ENCODE peak calls at places on chromosomes 12 and 14, in six cellular contexts. E is SK-N-SH, S is H1, D is A549, A is stomach, Z is tibial nerve. P is an unnamed sample.

GRCh38 chr12:6067152-6067916 is 57.1 kb downstream of the VWF start:
- DNase-seq in E (peak; percentile 60), S (peak; percentile 70), D (peak; percentile 84), A (peak; percentile 40), Z (peak; percentile 39), P (no peak)

GRCh38 chr12:21891763-21892217 is 49.4 kb downstream of the ABCC9 start:
- DNase-seq in E (no peak), S (no peak), D (no peak), A (no peak), Z (peak; percentile 30), P (no peak)

GRCh38 chr12:121823727-121824115 is 19.9 kb downstream of the SETD1B start:
- DNase-seq in E (no peak), S (no peak), D (no peak), A (no peak), Z (no peak), P (no peak)

GRCh38 chr12:68495666-68496065 is 115.0 kb upstream of the RAP1B start:
- DNase-seq in E (no peak), S (no peak), D (no peak), A (no peak), Z (no peak), P (no peak)

GRCh38 chr12:81245918-81246611 is 168.2 kb downstream of the ACSS3 start:
- DNase-seq in E (no peak), S (peak; percentile 48), D (no peak), A (no peak), Z (no peak), P (no peak)

GRCh38 chr14:22532345-22533056 is 56.5 kb downstream of the DAD1 start:
- DNase-seq in E (no peak), S (no peak), D (no peak), A (no peak), Z (no peak), P (no peak)

GRCh38 chr14:58332514-58332913 is 34.2 kb downstream of the ARID4A start:
- DNase-seq in E (no peak), S (no peak), D (no peak), A (no peak), Z (no peak), P (no peak)

GRCh38 chr14:76763362-76764041 is 2.2 kb downstream of the VASH1 start:
- DNase-seq in E (no peak), S (no peak), D (no peak), A (no peak), Z (no peak), P (peak; percentile 47)

GRCh38 chr12:82955020-82955419 is 268.3 kb downstream of the TMTC2 start:
- DNase-seq in E (no peak), S (no peak), D (no peak), A (no peak), Z (no peak), P (no peak)

GRCh38 chr14:71666579-71667145 is 265.6 kb upstream of the RGS6 start:
- DNase-seq in E (no peak), S (no peak), D (no peak), A (no peak), Z (no peak), P (no peak)

GRCh38 chr12:133221241-133221640 is 14.4 kb downstream of the ANHX start:
- DNase-seq in E (no peak), S (no peak), D (no peak), A (no peak), Z (no peak), P (no peak)

GRCh38 chr14:99231181-99231849 is 40.7 kb downstream of the BCL11B start:
- DNase-seq in E (no peak), S (no peak), D (no peak), A (no peak), Z (no peak), P (no peak)

GRCh38 chr14:75088566-75089373 is 19.3 kb downstream of the ZC2HC1C start:
- DNase-seq in E (peak; percentile 66), S (peak; percentile 67), D (peak; percentile 43), A (peak; percentile 37), Z (peak; percentile 92), P (no peak)

GRCh38 chr12:11958216-11959091 is 112.3 kb upstream of the BCL2L14 start:
- DNase-seq in E (no peak), S (peak; percentile 37), D (peak; percentile 42), A (no peak), Z (no peak), P (no peak)

GRCh38 chr12:8064131-8064530 is 2.0 kb downstream of the C3AR1 start:
- DNase-seq in E (no peak), S (no peak), D (no peak), A (no peak), Z (no peak), P (no peak)

GRCh38 chr12:95143784-95144205 is 70.4 kb upstream of the NR2C1 start:
- DNase-seq in E (no peak), S (no peak), D (no peak), A (no peak), Z (no peak), P (no peak)

GRCh38 chr12:97642906-97643305 is 180.3 kb downstream of the RMST start:
- DNase-seq in E (no peak), S (no peak), D (no peak), A (no peak), Z (no peak), P (no peak)

GRCh38 chr12:14289596-14289995 is 75.9 kb upstream of the ATF7IP start:
- DNase-seq in E (no peak), S (no peak), D (no peak), A (no peak), Z (no peak), P (no peak)

GRCh38 chr12:127729381-127729780 is 537.6 kb upstream of the TMEM132C start:
- DNase-seq in E (no peak), S (no peak), D (no peak), A (no peak), Z (no peak), P (no peak)

GRCh38 chr12:6364037-6364360 is 11.4 kb downstream of the SCNN1A start:
- DNase-seq in E (no peak), S (no peak), D (no peak), A (no peak), Z (peak; percentile 51), P (no peak)

GRCh38 chr14:37078131-37078530 is 94.3 kb downstream of the SLC25A21 start:
- DNase-seq in E (no peak), S (no peak), D (no peak), A (no peak), Z (no peak), P (no peak)

GRCh38 chr12:2259368-2259767 is 206.6 kb downstream of the CACNA1C start:
- DNase-seq in E (no peak), S (no peak), D (no peak), A (no peak), Z (no peak), P (no peak)
- H3K27ac ChIP-seq in E (no peak overlapping the region), S (no peak overlapping the region), D (no peak overlapping the region), A (no peak overlapping the region), Z (no peak overlapping the region), P (no peak overlapping the region)

DNA sequence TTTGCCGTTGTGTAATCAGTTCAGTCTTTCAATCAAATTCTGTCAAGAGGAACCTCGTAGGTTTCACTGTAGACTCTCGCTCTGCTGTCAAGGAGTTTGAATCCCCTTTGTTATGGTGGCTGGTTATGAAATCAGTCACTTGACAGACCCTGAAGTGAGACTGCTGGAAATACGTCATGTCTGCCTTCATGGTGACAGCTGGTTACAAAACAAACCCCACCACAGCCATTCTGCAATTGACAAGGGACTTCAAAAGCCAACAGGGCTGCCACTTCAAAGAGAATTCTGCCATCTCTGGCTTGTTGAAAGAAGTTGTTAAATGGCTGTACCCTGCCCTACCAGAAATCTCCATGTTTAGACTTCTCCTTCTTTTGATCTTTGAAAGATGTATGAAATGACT is 286.9 kb downstream of the ERC1 start:
- DNase-seq in E (no peak), S (no peak), D (no peak), A (no peak), Z (no peak), P (no peak)
- TF ChIP-seq EP300 in E (no peak), S (no peak), D (no peak), A (no peak), Z (no peak), P (no peak)

GRCh38 chr14:91834571-91834970 is 32.8 kb downstream of the TC2N start:
- DNase-seq in E (no peak), S (no peak), D (no peak), A (no peak), Z (no peak), P (no peak)

GRCh38 chr14:91831337-91831736 is 36.0 kb downstream of the TC2N start:
- DNase-seq in E (no peak), S (no peak), D (no peak), A (no peak), Z (no peak), P (no peak)

GRCh38 chr14:91837076-91837475 is 30.3 kb downstream of the TC2N start:
- DNase-seq in E (no peak), S (no peak), D (no peak), A (no peak), Z (no peak), P (no peak)

GRCh38 chr14:91835920-91836843 is 31.2 kb downstream of the TC2N start:
- DNase-seq in E (peak; percentile 33), S (peak; percentile 92), D (peak; percentile 48), A (peak; percentile 96), Z (no peak), P (peak; percentile 96)

DNA sequence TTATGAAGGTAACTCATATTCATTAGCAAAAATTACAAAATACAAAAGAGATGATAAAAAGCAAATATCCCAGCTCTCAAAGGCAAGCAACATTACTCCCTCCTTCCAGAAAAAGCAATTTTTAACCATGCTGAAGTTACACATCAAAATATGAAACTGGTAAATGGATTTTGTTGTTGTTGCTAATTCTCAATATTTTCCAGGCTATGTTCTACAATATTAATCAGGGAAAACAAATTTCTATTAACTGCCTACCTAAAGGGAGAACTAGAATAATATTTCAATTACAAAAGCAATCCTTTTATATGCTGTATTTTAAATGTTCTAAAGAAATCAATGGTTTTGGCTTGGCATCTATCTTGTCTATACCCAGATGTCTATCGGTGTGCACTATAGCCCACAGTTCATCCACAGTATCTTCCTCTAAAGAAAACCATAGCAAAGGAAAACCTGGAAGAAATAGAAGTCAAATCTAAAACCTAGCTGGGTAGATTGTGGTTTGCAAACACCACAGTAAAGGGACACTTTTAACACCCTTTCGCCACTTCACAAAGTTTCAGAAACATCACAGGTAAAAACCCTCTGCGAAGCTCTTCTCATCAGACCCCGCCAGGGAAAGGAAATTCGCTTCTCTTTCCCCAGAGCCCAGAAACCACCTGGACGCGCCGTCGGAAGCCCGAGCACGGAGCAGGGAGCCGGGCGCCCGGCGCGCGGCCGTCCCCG is 32.0 kb downstream of the TC2N start:
- DNase-seq in E (no peak), S (no peak), D (no peak), A (peak; percentile 34), Z (no peak), P (no peak)
- H3K4me3 ChIP-seq in E (no peak overlapping the region), S (peak overlapping the region; percentile 61), D (peak overlapping the region; percentile 61), A (peak overlapping the region; percentile 66), Z (peak overlapping the region; percentile 74), P (peak overlapping the region; percentile 77)

DNA sequence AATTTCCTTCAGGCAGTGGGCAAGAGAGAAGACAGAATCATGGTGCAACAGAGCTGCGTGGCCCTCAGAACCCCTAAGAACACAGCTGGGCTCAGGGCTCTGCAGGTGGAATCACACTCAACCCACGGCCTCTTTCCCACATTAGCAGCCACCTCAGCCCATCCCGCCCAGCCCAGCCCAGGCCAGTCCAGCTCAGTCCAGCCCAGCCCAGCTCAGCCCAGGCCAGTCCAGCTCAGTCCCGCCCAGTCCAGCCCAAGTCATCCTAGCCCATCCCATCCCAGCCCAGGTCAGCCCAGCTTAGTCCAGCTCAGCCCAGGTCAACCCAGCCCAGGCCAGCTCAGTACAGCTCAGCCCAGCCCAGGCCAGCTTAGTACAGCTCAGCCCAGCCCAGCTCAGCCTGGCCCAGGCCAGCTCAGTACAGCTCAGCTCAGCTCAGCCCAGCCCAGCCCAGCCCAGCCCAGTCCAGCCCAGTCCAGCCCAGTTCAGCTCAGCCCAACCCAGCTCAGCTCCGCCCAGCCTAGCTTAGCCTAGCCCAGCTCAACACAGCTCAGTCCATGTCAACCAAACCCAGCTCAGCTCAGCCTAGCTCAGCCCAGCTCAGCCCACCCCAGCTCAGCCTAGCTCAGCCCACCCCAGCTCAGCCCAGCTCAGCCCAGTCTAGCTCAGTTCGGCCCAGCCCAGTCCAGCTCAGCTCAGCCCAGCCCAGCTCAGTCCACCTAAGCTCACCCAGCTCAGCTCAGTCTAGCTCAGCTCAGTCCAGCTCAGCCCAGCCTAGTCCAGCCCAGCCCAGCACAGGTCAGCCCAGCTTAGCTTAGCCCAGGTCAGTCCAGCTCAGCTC is 183.1 kb downstream of the TMEM121 start:
- DNase-seq in E (no peak), S (no peak), D (no peak), A (no peak), Z (no peak), P (no peak)
- H3K27ac ChIP-seq in E (no peak overlapping the region), S (no peak overlapping the region), D (no peak overlapping the region), A (no peak overlapping the region), Z (no peak overlapping the region), P (no peak overlapping the region)

P was measured in suprapubic skin.